ENCODE peak calls at places on chromosomes 11 and 22, in ten cellular contexts. L is myocyte, E is hepatocyte, O is astrocyte of the spinal cord, M is T1000, U is osteocyte, P is GDM1, D is GM20000, G is H4, C is T follicular helper cell. H is an unnamed sample.

GRCh38 chr11:35040221-35040942 is 98.6 kb upstream of the CD44 start:
- DNase-seq in G (peak; percentile 81), E (no peak), O (peak; percentile 89), P (peak; percentile 16), M (peak; percentile 66), U (no peak), C (peak; percentile 61), L (peak; percentile 49), D (peak; percentile 57), H (peak; percentile 70)

GRCh38 chr22:44030051-44030701 is 6.1 kb downstream of the PARVB start:
- DNase-seq in E (no peak), C (no peak), G (no peak), P (no peak), M (no peak), O (no peak), D (no peak), L (no peak), U (no peak), H (no peak)

GRCh38 chr11:78808903-78809302 is 234.2 kb upstream of the NARS2 start:
- DNase-seq in P (no peak), M (no peak), O (no peak), D (no peak), C (no peak), G (peak; percentile 23), U (no peak), E (no peak), L (no peak), H (no peak)

GRCh38 chr22:49954354-49954753 is 6.2 kb upstream of the PIM3 start:
- DNase-seq in E (no peak), D (no peak), G (no peak), P (no peak), L (peak; percentile 82), M (no peak), C (no peak), O (no peak), U (no peak), H (no peak)

GRCh38 chr11:103601230-103601846 is 435.1 kb upstream of the DDI1 start:
- DNase-seq in E (peak; percentile 76), D (peak; percentile 45), P (peak; percentile 15), G (peak; percentile 72), M (no peak), C (peak; percentile 1), U (no peak), L (peak; percentile 67), O (peak; percentile 65), H (no peak)

GRCh38 chr11:64856382-64857227 is 12.2 kb upstream of the CDC42BPG start:
- DNase-seq in G (peak; percentile 86), D (no peak), U (no peak), E (peak; percentile 80), M (peak; percentile 86), O (peak; percentile 62), L (peak; percentile 98), P (peak; percentile 48), C (no peak), H (no peak)

GRCh38 chr11:45252134-45252856 is 33.8 kb downstream of the SYT13 start:
- DNase-seq in M (no peak), L (peak; percentile 82), O (peak; percentile 23), G (peak; percentile 59), U (no peak), P (no peak), E (peak; percentile 74), D (peak; percentile 52), C (peak; percentile 8), H (no peak)

GRCh38 chr11:100574894-100575769 is 112.0 kb upstream of the ARHGAP42 start:
- DNase-seq in O (peak; percentile 56), L (peak; percentile 36), E (no peak), U (no peak), M (no peak), D (no peak), G (peak; percentile 44), P (no peak), C (no peak), H (no peak)

GRCh38 chr11:129620705-129621104 is 194.9 kb upstream of the TMEM45B start:
- DNase-seq in L (no peak), P (no peak), E (no peak), C (no peak), D (no peak), U (no peak), O (peak; percentile 15), M (no peak), G (peak; percentile 24), H (no peak)

GRCh38 chr11:127098684-127099083 is 98.1 kb upstream of the KIRREL3 start:
- DNase-seq in P (no peak), M (no peak), C (no peak), G (no peak), O (no peak), L (peak; percentile 21), E (no peak), U (no peak), D (no peak), H (no peak)

GRCh38 chr11:76185931-76186401 is 20.3 kb downstream of the WNT11 start:
- DNase-seq in G (no peak), M (no peak), O (peak; percentile 3), U (no peak), L (peak; percentile 70), D (no peak), P (no peak), E (peak; percentile 58), C (no peak), H (no peak)

GRCh38 chr11:76397383-76397782 is 16.3 kb downstream of the GVQW3 start:
- DNase-seq in L (no peak), U (no peak), D (no peak), C (no peak), P (no peak), O (no peak), G (no peak), E (no peak), M (no peak), H (no peak)

GRCh38 chr22:35892192-35892591 is 136.4 kb downstream of the RBFOX2 start:
- DNase-seq in U (no peak), C (no peak), P (no peak), L (peak; percentile 68), O (peak; percentile 71), G (peak; percentile 37), M (no peak), E (no peak), D (no peak), H (no peak)

GRCh38 chr11:62687508-62688396 is 1.6 kb downstream of the LRRN4CL start:
- DNase-seq in P (no peak), E (no peak), O (no peak), D (no peak), M (no peak), G (no peak), L (no peak), C (no peak), U (no peak), H (no peak)

GRCh38 chr22:45131749-45132148 is 32.0 kb upstream of the NUP50 start:
- DNase-seq in U (no peak), L (no peak), D (no peak), O (no peak), M (no peak), G (no peak), P (peak; percentile 46), C (no peak), E (no peak), H (no peak)

GRCh38 chr11:36394056-36394455 is 98.0 kb downstream of the PRR5L start:
- DNase-seq in C (no peak), L (no peak), P (no peak), D (no peak), O (no peak), E (no peak), G (no peak), M (no peak), U (no peak), H (no peak)

GRCh38 chr11:75812542-75813040 is 2.4 kb upstream of the UVRAG start:
- DNase-seq in E (no peak), C (no peak), P (no peak), G (no peak), O (no peak), M (no peak), D (no peak), L (no peak), U (no peak), H (no peak)

H was measured in T-helper 22 cell.